ENCODE peak calls at places on chromosomes 16 and 17, in eight cellular contexts. One of them, this sample, is unnamed.
A peak's percentile ranks its signal among the peaks of the same experiment; 100 is the strongest.

GRCh38 chr16:20956319-20956718 is 55.7 kb downstream of the LYRM1 start:
- DNase-seq in MM.1S: no peak
- DNase-seq in GM23338: no peak
- DNase-seq in PC-3: peak; percentile 30
- DNase-seq in SK-N-SH: no peak
- DNase-seq in neural progenitor cell: no peak
- DNase-seq in OCI-LY7: no peak
- DNase-seq in HCT116: no peak
- DNase-seq in this sample: no peak

GRCh38 chr16:70163596-70163995 is 10.0 kb upstream of the CLEC18C start:
- DNase-seq in HCT116: no peak
- DNase-seq in OCI-LY7: no peak
- DNase-seq in neural progenitor cell: peak; percentile 48
- DNase-seq in SK-N-SH: no peak
- DNase-seq in GM23338: no peak
- DNase-seq in MM.1S: no peak
- DNase-seq in PC-3: no peak
- DNase-seq in this sample: no peak

GRCh38 chr16:86079185-86079885 is 180.4 kb downstream of the IRF8 start:
- DNase-seq in PC-3: no peak
- DNase-seq in neural progenitor cell: no peak
- DNase-seq in MM.1S: no peak
- DNase-seq in GM23338: no peak
- DNase-seq in HCT116: no peak
- DNase-seq in OCI-LY7: no peak
- DNase-seq in SK-N-SH: no peak
- DNase-seq in this sample: no peak

GRCh38 chr17:33262724-33263123 is 30.4 kb downstream of the ASIC2 start:
- DNase-seq in PC-3: no peak
- DNase-seq in MM.1S: no peak
- DNase-seq in neural progenitor cell: no peak
- DNase-seq in SK-N-SH: no peak
- DNase-seq in OCI-LY7: no peak
- DNase-seq in GM23338: peak; percentile 15
- DNase-seq in HCT116: no peak
- DNase-seq in this sample: no peak

GRCh38 chr17:30477758-30478115 is 529 bp downstream of the GOSR1 start:
- DNase-seq in neural progenitor cell: no peak
- DNase-seq in HCT116: no peak
- DNase-seq in PC-3: no peak
- DNase-seq in SK-N-SH: no peak
- DNase-seq in OCI-LY7: peak; percentile 8
- DNase-seq in MM.1S: peak; percentile 26
- DNase-seq in GM23338: peak; percentile 51
- DNase-seq in this sample: peak; percentile 35

GRCh38 chr16:63530208-63530607 is 1494.0 kb upstream of the CDH8 start:
- DNase-seq in neural progenitor cell: peak; percentile 11
- DNase-seq in PC-3: no peak
- DNase-seq in MM.1S: no peak
- DNase-seq in HCT116: no peak
- DNase-seq in OCI-LY7: no peak
- DNase-seq in GM23338: peak; percentile 12
- DNase-seq in SK-N-SH: no peak
- DNase-seq in this sample: peak; percentile 3

GRCh38 chr16:56994311-56994710 is 5.0 kb downstream of the NLRC5 start:
- DNase-seq in HCT116: no peak
- DNase-seq in OCI-LY7: no peak
- DNase-seq in GM23338: no peak
- DNase-seq in SK-N-SH: no peak
- DNase-seq in neural progenitor cell: no peak
- DNase-seq in PC-3: no peak
- DNase-seq in MM.1S: no peak
- DNase-seq in this sample: no peak

GRCh38 chr16:57944961-57945739 is 25.8 kb downstream of the CNGB1 start:
- DNase-seq in PC-3: no peak
- DNase-seq in HCT116: no peak
- DNase-seq in GM23338: no peak
- DNase-seq in SK-N-SH: no peak
- DNase-seq in OCI-LY7: no peak
- DNase-seq in MM.1S: no peak
- DNase-seq in neural progenitor cell: no peak
- DNase-seq in this sample: no peak

GRCh38 chr16:11683140-11683539 is 14.9 kb downstream of the SNN start:
- DNase-seq in SK-N-SH: no peak
- DNase-seq in GM23338: no peak
- DNase-seq in MM.1S: no peak
- DNase-seq in PC-3: no peak
- DNase-seq in neural progenitor cell: no peak
- DNase-seq in OCI-LY7: peak; percentile 68
- DNase-seq in HCT116: no peak
- DNase-seq in this sample: no peak

GRCh38 chr17:58373923-58374322 is 21.9 kb upstream of the SUPT4H1 start:
- DNase-seq in SK-N-SH: no peak
- DNase-seq in OCI-LY7: no peak
- DNase-seq in HCT116: no peak
- DNase-seq in neural progenitor cell: no peak
- DNase-seq in MM.1S: no peak
- DNase-seq in GM23338: no peak
- DNase-seq in PC-3: no peak
- DNase-seq in this sample: no peak

GRCh38 chr17:69732272-69732671 is 317.8 kb downstream of the MAP2K6 start:
- DNase-seq in neural progenitor cell: no peak
- DNase-seq in OCI-LY7: no peak
- DNase-seq in GM23338: no peak
- DNase-seq in PC-3: no peak
- DNase-seq in MM.1S: no peak
- DNase-seq in HCT116: no peak
- DNase-seq in SK-N-SH: no peak
- DNase-seq in this sample: no peak

GRCh38 chr17:18219016-18219415 is 6.4 kb upstream of the LLGL1 start:
- DNase-seq in SK-N-SH: no peak
- DNase-seq in neural progenitor cell: no peak
- DNase-seq in MM.1S: no peak
- DNase-seq in HCT116: no peak
- DNase-seq in OCI-LY7: no peak
- DNase-seq in PC-3: no peak
- DNase-seq in GM23338: no peak
- DNase-seq in this sample: no peak

GRCh38 chr17:37737081-37737480 is 7.8 kb downstream of the HNF1B start:
- DNase-seq in neural progenitor cell: no peak
- DNase-seq in GM23338: no peak
- DNase-seq in PC-3: peak; percentile 34
- DNase-seq in OCI-LY7: no peak
- DNase-seq in HCT116: no peak
- DNase-seq in MM.1S: no peak
- DNase-seq in SK-N-SH: no peak
- DNase-seq in this sample: no peak

GRCh38 chr16:79897444-79898146 is 297.1 kb upstream of the MAF start:
- DNase-seq in HCT116: no peak
- DNase-seq in GM23338: no peak
- DNase-seq in OCI-LY7: no peak
- DNase-seq in neural progenitor cell: no peak
- DNase-seq in SK-N-SH: no peak
- DNase-seq in PC-3: no peak
- DNase-seq in MM.1S: no peak
- DNase-seq in this sample: peak; percentile 77

GRCh38 chr17:17028059-17028877 is 14.0 kb upstream of the MPRIP start:
- DNase-seq in OCI-LY7: no peak
- DNase-seq in neural progenitor cell: peak; percentile 89
- DNase-seq in MM.1S: no peak
- DNase-seq in PC-3: peak; percentile 100
- DNase-seq in HCT116: peak; percentile 94
- DNase-seq in GM23338: peak; percentile 69
- DNase-seq in SK-N-SH: peak; percentile 30
- DNase-seq in this sample: peak; percentile 94

GRCh38 chr16:31200821-31201510 is 1.6 kb downstream of the PYCARD start:
- DNase-seq in GM23338: no peak
- DNase-seq in SK-N-SH: no peak
- DNase-seq in MM.1S: no peak
- DNase-seq in neural progenitor cell: no peak
- DNase-seq in OCI-LY7: peak; percentile 49
- DNase-seq in HCT116: no peak
- DNase-seq in PC-3: peak; percentile 50
- DNase-seq in this sample: no peak

GRCh38 chr17:81317436-81317821 is 22.3 kb upstream of the SLC38A10 start:
- DNase-seq in HCT116: no peak
- DNase-seq in SK-N-SH: no peak
- DNase-seq in neural progenitor cell: no peak
- DNase-seq in GM23338: no peak
- DNase-seq in MM.1S: no peak
- DNase-seq in PC-3: no peak
- DNase-seq in OCI-LY7: no peak
- DNase-seq in this sample: no peak

GRCh38 chr17:37039269-37039668 is 90.5 kb downstream of the AATF start:
- DNase-seq in GM23338: no peak
- DNase-seq in OCI-LY7: no peak
- DNase-seq in HCT116: no peak
- DNase-seq in PC-3: no peak
- DNase-seq in MM.1S: no peak
- DNase-seq in SK-N-SH: no peak
- DNase-seq in neural progenitor cell: no peak
- DNase-seq in this sample: no peak

GRCh38 chr17:44216173-44216572 is 3.3 kb downstream of the UBTF start:
- DNase-seq in PC-3: no peak
- DNase-seq in OCI-LY7: peak; percentile 88
- DNase-seq in MM.1S: no peak
- DNase-seq in GM23338: no peak
- DNase-seq in SK-N-SH: no peak
- DNase-seq in HCT116: no peak
- DNase-seq in neural progenitor cell: no peak
- DNase-seq in this sample: no peak

GRCh38 chr16:17448640-17449638 is 21.8 kb downstream of the XYLT1 start:
- DNase-seq in SK-N-SH: peak; percentile 20
- DNase-seq in GM23338: no peak
- DNase-seq in HCT116: no peak
- DNase-seq in OCI-LY7: peak; percentile 51
- DNase-seq in MM.1S: no peak
- DNase-seq in neural progenitor cell: no peak
- DNase-seq in PC-3: no peak
- DNase-seq in this sample: no peak

GRCh38 chr16:27859020-27859419 is 204.5 kb downstream of the GSG1L start:
- DNase-seq in OCI-LY7: no peak
- DNase-seq in PC-3: no peak
- DNase-seq in HCT116: no peak
- DNase-seq in neural progenitor cell: peak; percentile 58
- DNase-seq in MM.1S: no peak
- DNase-seq in SK-N-SH: no peak
- DNase-seq in GM23338: peak; percentile 78
- DNase-seq in this sample: no peak
- TF ChIP-seq CTCF in OCI-LY7: peak; percentile 38
- TF ChIP-seq CTCF in PC-3: peak; percentile 22
- TF ChIP-seq CTCF in HCT116: peak; percentile 53
- TF ChIP-seq CTCF in neural progenitor cell: peak; percentile 57
- TF ChIP-seq CTCF in MM.1S: no peak
- TF ChIP-seq CTCF in SK-N-SH: no peak
- TF ChIP-seq CTCF in GM23338: peak; percentile 65
- TF ChIP-seq CTCF in this sample: no peak

DNA sequence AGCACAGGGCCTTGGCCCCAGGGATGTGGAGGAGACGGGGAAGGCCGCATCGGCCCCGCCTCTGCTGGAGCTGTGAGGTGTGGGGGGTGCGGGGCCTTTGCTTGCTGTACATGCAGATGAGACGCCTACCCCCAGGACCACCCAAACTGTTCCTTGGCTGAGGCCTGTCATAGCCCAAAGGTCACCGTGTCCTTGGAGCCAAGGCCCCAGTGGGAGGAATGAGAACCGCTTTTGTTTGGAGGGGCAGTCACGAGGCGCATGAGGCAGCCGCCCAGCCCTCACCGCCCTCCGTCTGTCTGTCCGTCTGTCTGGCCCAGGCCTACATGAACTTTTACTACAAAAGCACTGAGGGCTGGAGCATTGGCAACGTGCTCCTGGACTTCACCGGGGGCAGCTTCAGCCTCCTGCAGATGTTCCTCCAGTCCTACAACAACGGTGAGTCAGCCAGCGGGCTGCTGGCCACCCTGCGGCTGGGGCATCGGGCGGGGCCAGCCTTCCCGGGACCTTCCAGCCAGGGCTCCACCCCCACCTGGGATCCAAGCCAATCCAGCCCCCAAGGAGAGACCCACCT is 8.8 kb downstream of the TAX1BP3 start:
- DNase-seq in SK-N-SH: no peak
- DNase-seq in GM23338: no peak
- DNase-seq in OCI-LY7: no peak
- DNase-seq in neural progenitor cell: no peak
- DNase-seq in MM.1S: peak; percentile 3
- DNase-seq in PC-3: peak; percentile 58
- DNase-seq in HCT116: no peak
- DNase-seq in this sample: peak; percentile 86
- TF ChIP-seq EZH2phosphoT487 in SK-N-SH: no peak
- TF ChIP-seq EZH2phosphoT487 in GM23338: no peak
- TF ChIP-seq EZH2phosphoT487 in OCI-LY7: no peak
- TF ChIP-seq EZH2phosphoT487 in neural progenitor cell: no peak
- TF ChIP-seq EZH2phosphoT487 in MM.1S: no peak
- TF ChIP-seq EZH2phosphoT487 in PC-3: no peak
- TF ChIP-seq EZH2phosphoT487 in HCT116: no peak
- TF ChIP-seq EZH2phosphoT487 in this sample: no peak

DNA sequence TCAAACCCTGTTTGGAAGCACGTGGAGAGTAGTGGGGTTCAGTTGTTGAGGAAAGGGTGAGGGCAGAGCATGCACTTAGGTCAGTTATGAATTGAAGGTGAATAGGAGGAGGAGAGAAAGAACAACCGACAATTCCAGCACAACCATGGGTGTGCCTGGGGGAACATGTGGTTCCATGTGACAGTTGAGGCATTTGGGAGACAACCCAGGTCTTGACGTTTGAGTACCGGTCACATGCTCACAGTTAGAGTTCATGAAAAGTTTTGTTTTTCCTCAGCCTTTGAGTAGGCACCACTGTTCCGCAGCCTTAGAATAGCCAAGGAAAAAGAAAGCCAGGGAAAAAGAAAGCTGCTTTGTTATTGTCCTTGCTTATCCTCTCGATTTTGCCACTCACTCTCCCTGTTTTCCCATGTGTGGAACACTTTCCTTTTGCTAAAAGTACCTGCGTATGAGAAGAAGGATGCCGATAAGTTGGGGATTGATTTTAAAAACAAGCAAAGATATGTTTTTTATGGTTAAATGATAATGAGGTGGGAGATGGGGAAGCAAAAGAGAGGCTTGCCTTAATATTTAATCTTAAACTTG is 25.6 kb upstream of the ABCC11 start:
- DNase-seq in PC-3: no peak
- DNase-seq in neural progenitor cell: no peak
- DNase-seq in MM.1S: no peak
- DNase-seq in SK-N-SH: no peak
- DNase-seq in GM23338: no peak
- DNase-seq in HCT116: no peak
- DNase-seq in OCI-LY7: no peak
- DNase-seq in this sample: no peak
- H2AFZ ChIP-seq in PC-3: no peak overlapping the region
- H2AFZ ChIP-seq in neural progenitor cell: no peak overlapping the region
- H2AFZ ChIP-seq in MM.1S: no peak overlapping the region
- H2AFZ ChIP-seq in SK-N-SH: no peak overlapping the region
- H2AFZ ChIP-seq in GM23338: no peak overlapping the region
- H2AFZ ChIP-seq in HCT116: no peak overlapping the region
- H2AFZ ChIP-seq in OCI-LY7: no peak overlapping the region
- H2AFZ ChIP-seq in this sample: no peak overlapping the region

DNA sequence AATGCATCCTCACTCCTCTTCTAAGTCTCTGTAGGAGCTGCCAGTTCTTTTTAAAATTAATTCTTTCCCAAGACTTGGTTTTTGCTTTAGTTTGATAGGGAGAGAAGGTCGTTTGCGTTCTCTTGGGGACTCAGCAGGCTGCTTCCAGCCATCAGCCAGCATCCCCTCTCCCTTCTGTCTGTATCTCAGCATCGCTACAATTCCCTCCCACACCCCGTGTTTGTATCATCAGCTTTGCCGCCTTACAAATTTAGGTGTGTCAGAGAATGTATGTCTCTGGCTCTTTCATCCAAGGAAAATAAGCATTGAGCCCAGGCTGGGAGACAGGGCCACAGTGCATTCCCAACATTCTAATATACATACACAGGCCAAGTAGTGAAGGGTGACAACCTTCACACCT is 5.4 kb downstream of the HOXB6 start:
- DNase-seq in OCI-LY7: no peak
- DNase-seq in SK-N-SH: no peak
- DNase-seq in MM.1S: no peak
- DNase-seq in neural progenitor cell: no peak
- DNase-seq in PC-3: no peak
- DNase-seq in HCT116: no peak
- DNase-seq in GM23338: no peak
- DNase-seq in this sample: no peak
- TF ChIP-seq CTCF in OCI-LY7: no peak
- TF ChIP-seq CTCF in SK-N-SH: no peak
- TF ChIP-seq CTCF in MM.1S: no peak
- TF ChIP-seq CTCF in neural progenitor cell: no peak
- TF ChIP-seq CTCF in PC-3: no peak
- TF ChIP-seq CTCF in HCT116: no peak
- TF ChIP-seq CTCF in GM23338: no peak
- TF ChIP-seq CTCF in this sample: no peak

This sample was measured in hepatocyte.